ENCODE peak calls at places on chromosomes 1 and 21, in five cellular contexts. Z is fibroblast of lung, U is breast epithelium, C is adrenal gland, K is endothelial cell of umbilical vein. E is an unnamed sample.

GRCh38 chr1:226702957-226703831 is 35.9 kb downstream of the ITPKB start:
- DNase-seq in Z (peak; percentile 84), U (peak; percentile 74), C (peak; percentile 73), K (peak; percentile 73), E (peak; percentile 83)

GRCh38 chr1:88890790-88891317 is 513 bp downstream of the GTF2B start:
- DNase-seq in Z (peak; percentile 48), U (no peak), C (peak; percentile 39), K (peak; percentile 39), E (no peak)

GRCh38 chr1:87814573-87814972 is 485.9 kb downstream of the LMO4 start:
- DNase-seq in Z (peak; percentile 56), U (no peak), C (no peak), K (no peak), E (no peak)

GRCh38 chr1:206946261-206946660 is at the start of gene PIGR:
- DNase-seq in Z (no peak), U (no peak), C (no peak), K (no peak), E (no peak)

GRCh38 chr1:13956386-13956785 is 256.4 kb downstream of the PRDM2 start:
- DNase-seq in Z (peak; percentile 2), U (no peak), C (no peak), K (no peak), E (no peak)

GRCh38 chr1:59422921-59423575 is 126.2 kb downstream of the FGGY start:
- DNase-seq in Z (no peak), U (peak; percentile 96), C (peak; percentile 90), K (peak; percentile 97), E (no peak)

GRCh38 chr21:42009018-42009830 is 936 bp downstream of the ZBTB21 start:
- DNase-seq in Z (peak; percentile 65), U (peak; percentile 48), C (peak; percentile 84), K (peak; percentile 69), E (peak; percentile 85)

GRCh38 chr1:205947024-205947423 is 3.8 kb upstream of the SLC26A9 start:
- DNase-seq in Z (no peak), U (peak; percentile 72), C (no peak), K (no peak), E (no peak)

GRCh38 chr1:39861003-39861402 is 22.3 kb downstream of the TRIT1 start:
- DNase-seq in Z (no peak), U (no peak), C (no peak), K (no peak), E (no peak)

GRCh38 chr1:64392109-64392508 is 77.8 kb upstream of the CACHD1 start:
- DNase-seq in Z (no peak), U (no peak), C (peak; percentile 13), K (no peak), E (no peak)

GRCh38 chr1:226441629-226442028 is 33.7 kb upstream of the PARP1 start:
- DNase-seq in Z (no peak), U (no peak), C (no peak), K (no peak), E (no peak)

DNA sequence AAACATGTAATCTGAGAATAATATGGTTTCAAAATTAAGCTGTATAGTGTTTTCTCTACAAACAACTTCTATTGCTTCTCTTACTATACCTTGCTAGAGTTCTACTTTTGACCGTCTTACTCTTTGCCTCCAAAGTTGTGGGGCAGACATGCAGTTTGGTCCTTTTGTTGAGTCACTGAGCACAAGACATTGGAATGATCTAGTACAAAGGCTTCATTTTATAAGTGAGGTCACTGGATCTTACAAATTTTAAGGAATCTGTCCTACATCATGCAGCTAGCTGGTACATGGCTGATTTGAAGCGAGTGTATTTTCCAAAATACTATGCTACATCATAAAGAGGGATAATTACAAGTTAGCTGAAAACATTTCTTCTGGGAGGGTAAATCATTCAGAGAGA is 28.8 kb downstream of the OR10J1 start:
- DNase-seq in Z (no peak), U (no peak), C (no peak), K (no peak), E (no peak)
- H3K27ac ChIP-seq in Z (no peak overlapping the region), U (no peak overlapping the region), C (no peak overlapping the region), K (no peak overlapping the region), E (no peak overlapping the region)

GRCh38 chr1:212917134-212917485 is 33.2 kb upstream of the VASH2 start:
- DNase-seq in Z (no peak), U (no peak), C (no peak), K (no peak), E (no peak)

GRCh38 chr1:212914789-212915188 is 35.6 kb upstream of the VASH2 start:
- DNase-seq in Z (no peak), U (no peak), C (no peak), K (no peak), E (no peak)

GRCh38 chr1:212917858-212918257 is 32.5 kb upstream of the VASH2 start:
- DNase-seq in Z (no peak), U (no peak), C (no peak), K (no peak), E (no peak)

GRCh38 chr1:212916395-212917133 is 33.8 kb upstream of the VASH2 start:
- DNase-seq in Z (peak; percentile 63), U (no peak), C (no peak), K (peak; percentile 6), E (no peak)

DNA sequence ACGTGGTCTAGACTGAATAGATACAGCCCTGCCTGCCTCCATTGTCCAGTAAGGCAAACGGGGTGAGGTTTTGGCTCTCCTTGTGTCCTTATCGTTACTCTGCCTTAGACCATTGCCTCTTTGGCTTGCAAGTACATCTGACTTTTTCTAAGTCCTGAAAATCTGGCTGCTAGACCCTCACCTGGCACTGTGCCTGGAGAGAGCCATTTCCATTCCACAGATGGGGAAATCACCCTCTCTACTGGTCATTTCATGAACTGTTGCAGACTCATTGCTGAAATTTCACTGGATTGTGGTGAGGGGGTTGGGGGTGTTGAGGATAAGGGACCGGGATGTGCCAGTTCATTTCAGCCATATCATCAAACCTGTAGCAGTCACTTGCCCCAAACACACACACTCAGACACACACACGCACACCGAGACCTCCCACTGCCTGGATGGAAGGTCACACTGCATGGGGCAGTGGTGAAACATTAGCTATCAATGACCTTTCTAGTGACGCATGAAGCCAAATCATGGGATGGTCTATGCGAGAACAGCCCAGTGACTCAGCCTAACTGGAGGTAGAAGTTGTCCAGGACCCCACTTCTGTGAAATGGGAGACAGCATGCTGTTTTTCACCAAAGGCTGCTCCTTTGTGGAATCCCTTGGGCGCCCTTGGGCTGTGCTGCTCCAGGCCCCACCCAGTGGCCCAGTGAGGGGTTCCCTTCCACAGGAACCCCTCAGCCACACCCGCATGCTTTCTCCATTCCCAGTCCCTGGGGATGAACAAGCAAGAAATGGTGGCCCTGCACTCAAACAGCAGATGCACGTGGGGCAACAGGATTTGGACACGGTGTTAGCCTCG is 34.9 kb upstream of the VASH2 start:
- DNase-seq in Z (peak; percentile 51), U (no peak), C (peak; percentile 25), K (peak; percentile 56), E (no peak)
- TF ChIP-seq CTCF in Z (peak; percentile 41), U (no peak), C (peak; percentile 31), K (peak; percentile 27), E (no peak)

GRCh38 chr1:78622548-78622947 is 2.3 kb downstream of the IFI44L start:
- DNase-seq in Z (no peak), U (no peak), C (no peak), K (no peak), E (no peak)

GRCh38 chr1:78619446-78619802 is 824 bp upstream of the IFI44L start:
- DNase-seq in Z (no peak), U (no peak), C (no peak), K (no peak), E (no peak)

GRCh38 chr1:78619803-78620579 is at the start of gene IFI44L:
- DNase-seq in Z (peak; percentile 62), U (peak; percentile 39), C (peak; percentile 25), K (peak; percentile 80), E (no peak)

GRCh38 chr1:78617615-78618026 is 2.6 kb upstream of the IFI44L start:
- DNase-seq in Z (peak; percentile 76), U (peak; percentile 44), C (peak; percentile 79), K (peak; percentile 77), E (peak; percentile 75)

DNA sequence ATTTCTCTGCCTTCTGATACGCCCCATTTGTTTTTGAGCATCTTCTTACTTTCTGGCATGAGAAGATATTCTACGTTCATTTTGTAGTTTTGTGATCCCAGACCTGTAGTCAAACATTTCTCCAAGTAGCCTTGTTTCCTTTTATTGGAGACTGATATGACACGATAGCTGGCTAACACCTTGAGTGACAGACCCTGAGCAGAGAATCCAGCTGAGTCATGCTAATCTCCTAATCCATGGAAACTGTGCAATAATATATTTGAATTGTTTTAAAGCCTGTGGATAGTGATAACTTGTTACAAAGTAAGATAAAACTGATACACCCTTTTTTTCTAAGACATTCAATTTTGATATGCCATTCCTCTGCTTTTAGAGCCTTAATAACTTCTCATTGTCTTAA is 1.2 kb upstream of the IFI44L start:
- DNase-seq in Z (no peak), U (no peak), C (no peak), K (peak; percentile 10), E (no peak)
- H3K4me3 ChIP-seq in Z (no peak overlapping the region), U (peak overlapping the region; percentile 57), C (no peak overlapping the region), K (no peak overlapping the region), E (peak overlapping the region; percentile 57)

DNA sequence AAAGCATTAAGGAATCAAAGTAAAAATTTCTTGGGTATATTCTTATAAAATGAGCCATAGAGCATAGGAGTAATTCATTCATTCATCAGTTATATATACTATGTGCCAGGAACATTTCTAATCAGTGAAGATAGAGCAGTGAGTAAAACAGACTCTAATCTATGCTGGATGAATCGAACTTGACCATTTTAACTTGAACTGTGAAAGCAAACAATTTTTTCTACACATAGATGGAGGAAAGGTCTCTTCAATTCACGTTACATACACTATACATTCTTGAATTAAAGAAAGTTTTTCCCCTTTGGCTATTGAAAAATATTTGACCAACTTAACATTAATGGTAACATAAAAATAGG is 1.6 kb downstream of the MACO1 start:
- DNase-seq in Z (no peak), U (no peak), C (no peak), K (no peak), E (no peak)
- H3K27ac ChIP-seq in Z (no peak overlapping the region), U (peak overlapping the region; percentile 88), C (peak overlapping the region; percentile 58), K (no peak overlapping the region), E (peak overlapping the region; percentile 97)

E was measured in coronary artery.